ENCODE peak calls at places on chromosomes 5 and 9, in nine cellular contexts. V is lung, W is AG04450, Z is PC-9, U is left ventricle myocardium inferior, P is uterus, R is fibroblast of lung, I is foreskin keratinocyte, L is MM.1S. X is an unnamed sample.

GRCh38 chr9:22693151-22693550 is 246.5 kb downstream of the DMRTA1 start:
- DNase-seq in V (no peak), W (no peak), Z (no peak), U (no peak), P (no peak), R (peak), I (peak), L (no peak), X (no peak)

GRCh38 chr5:135242021-135242480 is 157.0 kb downstream of the MACROH2A1 start:
- DNase-seq in V (peak), W (no peak), Z (no peak), U (no peak), P (peak), R (peak), I (peak), L (no peak), X (no peak)

GRCh38 chr9:70746760-70747159 is 332.3 kb upstream of the KLF9 start:
- DNase-seq in V (no peak), W (no peak), Z (no peak), U (no peak), P (no peak), R (no peak), I (no peak), L (no peak), X (no peak)

GRCh38 chr5:41094871-41095270 is 23.7 kb upstream of the MROH2B start:
- DNase-seq in V (no peak), W (no peak), Z (peak), U (no peak), P (no peak), R (peak), I (peak), L (no peak), X (no peak)

GRCh38 chr9:128438343-128439109 is 17.3 kb upstream of the ODF2 start:
- DNase-seq in V (peak), W (peak), Z (peak), U (peak), P (peak), R (peak), I (peak), L (peak), X (peak)

GRCh38 chr9:33024966-33025571 is at the start of gene DNAJA1:
- DNase-seq in V (peak), W (peak), Z (peak), U (peak), P (peak), R (peak), I (peak), L (peak), X (peak)

GRCh38 chr5:9437741-9438240 is 108.1 kb downstream of the SEMA5A start:
- DNase-seq in V (no peak), W (no peak), Z (peak), U (no peak), P (peak), R (peak), I (peak), L (no peak), X (no peak)

GRCh38 chr9:130527651-130528310 is 51.6 kb upstream of the FUBP3 start:
- DNase-seq in V (no peak), W (no peak), Z (no peak), U (no peak), P (no peak), R (no peak), I (no peak), L (no peak), X (no peak)

GRCh38 chr5:36763454-36763853 is 113.1 kb upstream of the NIPBL start:
- DNase-seq in V (peak), W (no peak), Z (no peak), U (no peak), P (no peak), R (peak), I (no peak), L (no peak), X (no peak)

GRCh38 chr5:9340095-9340494 is 205.8 kb downstream of the SEMA5A start:
- DNase-seq in V (no peak), W (no peak), Z (no peak), U (peak), P (no peak), R (peak), I (no peak), L (no peak), X (no peak)

GRCh38 chr5:174900176-174900692 is 175.9 kb downstream of the MSX2 start:
- DNase-seq in V (no peak), W (no peak), Z (no peak), U (no peak), P (no peak), R (no peak), I (peak), L (no peak), X (no peak)

GRCh38 chr9:34986541-34987047 is 3.0 kb upstream of the DNAJB5 start:
- DNase-seq in V (no peak), W (no peak), Z (no peak), U (peak), P (no peak), R (peak), I (peak), L (no peak), X (no peak)

GRCh38 chr5:157867736-157868135 is 8.8 kb upstream of the CLINT1 start:
- DNase-seq in V (no peak), W (no peak), Z (no peak), U (no peak), P (no peak), R (no peak), I (no peak), L (no peak), X (no peak)

GRCh38 chr5:141811287-141812155 is 66.7 kb downstream of the PCDH1 start:
- DNase-seq in V (no peak), W (no peak), Z (no peak), U (no peak), P (no peak), R (no peak), I (no peak), L (peak), X (no peak)

GRCh38 chr5:128681096-128681495 is 143.1 kb upstream of the FBN2 start:
- DNase-seq in V (no peak), W (no peak), Z (no peak), U (no peak), P (no peak), R (peak), I (no peak), L (no peak), X (no peak)

GRCh38 chr5:36366883-36367282 is 65.2 kb upstream of the RANBP3L start:
- DNase-seq in V (no peak), W (no peak), Z (peak), U (no peak), P (no peak), R (peak), I (no peak), L (no peak), X (no peak)

GRCh38 chr5:177457239-177458121 is 10.9 kb downstream of the PRR7 start:
- DNase-seq in V (peak), W (peak), Z (peak), U (peak), P (peak), R (peak), I (peak), L (peak), X (no peak)

GRCh38 chr5:33011803-33012202 is 300.7 kb downstream of the NPR3 start:
- DNase-seq in V (no peak), W (no peak), Z (no peak), U (no peak), P (no peak), R (no peak), I (no peak), L (no peak), X (no peak)

GRCh38 chr5:88954511-88954910 is 71.5 kb upstream of the MEF2C start:
- DNase-seq in V (no peak), W (no peak), Z (no peak), U (no peak), P (no peak), R (peak), I (no peak), L (no peak), X (no peak)

DNA sequence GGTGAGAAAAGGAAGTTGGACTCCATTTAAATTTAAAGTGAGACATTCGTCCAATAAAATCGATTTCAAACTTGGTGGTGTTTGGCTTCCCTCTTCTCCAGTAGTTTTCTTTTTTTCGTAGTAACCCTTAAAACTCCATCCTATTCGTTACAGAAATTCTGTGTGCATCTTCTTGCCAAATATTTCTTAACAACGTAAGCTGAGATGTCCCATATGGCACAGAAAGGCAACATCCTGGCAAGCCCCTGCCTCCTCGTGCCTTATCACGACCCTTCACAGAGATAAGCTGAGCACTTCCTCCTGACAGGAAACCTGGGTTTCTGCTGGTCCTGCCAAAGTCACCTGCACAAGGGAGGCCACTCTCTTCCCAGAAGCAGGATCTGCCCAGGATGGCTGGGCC is 11.8 kb upstream of the ADAMTS2 start:
- DNase-seq in V (no peak), W (no peak), Z (no peak), U (no peak), P (no peak), R (no peak), I (no peak), L (no peak), X (no peak)
- H3K27ac ChIP-seq in V (no peak), W (no peak), Z (no peak), U (peak), P (no peak), R (no peak), I (no peak), L (no peak), X (peak)

DNA sequence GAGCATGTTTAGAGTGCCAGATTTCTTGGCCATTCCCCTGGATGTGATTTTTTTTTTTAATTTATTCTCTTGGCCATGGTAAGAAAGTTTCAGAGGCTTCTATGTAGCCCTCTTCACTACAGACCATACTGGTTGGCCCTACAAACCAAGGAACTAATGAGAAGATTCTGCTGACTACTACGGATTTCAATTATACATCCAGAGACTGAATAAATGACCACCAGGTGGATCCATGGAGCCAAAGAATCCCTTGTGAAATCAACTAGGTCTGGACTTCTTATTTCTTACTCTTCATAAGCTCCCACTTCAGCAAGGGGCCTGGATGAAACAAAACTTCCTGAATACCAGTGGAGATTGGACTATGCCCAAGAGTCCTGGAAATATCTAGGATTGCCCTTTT is 27.6 kb downstream of the ZNF622 start:
- DNase-seq in V (no peak), W (no peak), Z (no peak), U (no peak), P (no peak), R (no peak), I (no peak), L (no peak), X (no peak)
- TF ChIP-seq CTCF in V (no peak), W (peak), Z (peak), U (peak), P (no peak), R (no peak), I (peak), L (peak), X (no peak)

DNA sequence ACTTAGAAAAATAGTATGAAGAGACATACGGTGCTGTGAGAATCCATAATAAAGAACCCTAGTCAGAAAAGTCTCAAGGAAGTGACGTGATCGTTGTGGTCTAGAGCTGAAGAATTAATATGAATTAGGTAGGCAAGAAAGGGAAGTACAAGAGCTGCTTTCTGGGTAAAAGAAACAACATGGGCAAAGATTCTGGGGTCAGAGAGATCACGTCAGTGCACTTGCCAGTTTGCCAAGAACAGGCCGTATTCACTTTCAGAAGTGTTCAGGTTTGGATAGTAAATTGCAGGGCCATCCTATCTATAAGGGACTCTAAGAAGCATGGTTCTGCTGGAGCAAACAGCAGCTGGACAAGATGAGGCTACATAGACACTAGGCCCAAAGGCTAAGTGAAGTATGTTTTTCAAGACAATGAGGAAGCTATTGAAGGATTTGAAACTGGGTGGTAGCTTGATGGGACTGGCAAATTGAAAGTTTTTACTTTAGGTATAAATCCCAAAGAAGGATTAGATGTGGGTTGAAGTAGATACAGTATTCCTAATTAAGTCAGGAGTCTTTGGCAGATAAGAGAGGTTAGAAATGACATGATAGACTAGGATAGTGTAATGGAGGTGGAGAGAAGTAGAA is 4.8 kb upstream of the CHD1 start:
- DNase-seq in V (no peak), W (no peak), Z (no peak), U (no peak), P (no peak), R (no peak), I (no peak), L (no peak), X (no peak)
- H3K27ac ChIP-seq in V (no peak), W (no peak), Z (no peak), U (peak), P (no peak), R (no peak), I (no peak), L (peak), X (peak)

DNA sequence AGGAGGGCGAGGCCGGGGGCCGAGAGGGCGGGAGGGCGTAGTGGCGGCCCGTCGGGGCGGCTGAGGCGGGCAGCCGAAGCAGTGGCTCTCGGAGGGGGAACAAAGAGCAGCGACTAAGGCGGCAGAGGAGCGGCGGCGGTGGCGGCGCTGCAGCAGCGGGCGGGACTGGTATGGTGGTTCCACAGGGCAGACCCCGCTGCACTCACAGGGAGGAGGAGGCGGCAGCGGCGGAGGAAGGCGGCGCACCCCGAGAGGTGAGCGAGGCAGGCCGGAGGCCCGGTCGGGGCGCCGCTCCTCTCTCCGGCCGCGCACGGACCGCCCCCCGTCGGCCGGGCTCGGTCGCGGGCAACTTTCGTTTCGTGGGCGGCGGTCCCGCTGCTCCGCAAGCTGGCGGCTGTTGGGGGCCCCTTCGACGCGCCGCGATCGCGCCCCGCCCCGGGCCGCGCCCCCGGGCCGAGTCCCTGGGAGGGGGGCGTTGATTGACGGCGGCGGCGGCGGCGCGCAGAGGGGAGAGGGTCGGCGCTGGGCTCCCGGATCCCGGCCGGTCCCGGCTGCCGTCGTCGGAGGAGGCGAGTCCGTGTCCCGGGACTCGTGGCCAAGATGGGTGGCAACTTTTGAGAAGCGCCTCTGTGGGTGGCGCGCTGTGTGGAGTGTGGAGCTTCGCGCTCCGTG is 467 bp downstream of the CNOT6 start:
- DNase-seq in V (peak), W (no peak), Z (no peak), U (peak), P (peak), R (peak), I (no peak), L (peak), X (peak)
- TF ChIP-seq CTCF in V (no peak), W (no peak), Z (no peak), U (no peak), P (no peak), R (no peak), I (peak), L (no peak), X (no peak)

GRCh38 chr5:173655196-173655797 is 38.8 kb upstream of the BOD1 start:
- DNase-seq in V (no peak), W (no peak), Z (no peak), U (no peak), P (no peak), R (no peak), I (peak), L (no peak), X (no peak)
- H3K27ac ChIP-seq in V (no peak), W (no peak), Z (no peak), U (no peak), P (no peak), R (no peak), I (no peak), L (no peak), X (no peak)

GRCh38 chr9:110746211-110746930 is 77.8 kb downstream of the MUSK start:
- DNase-seq in V (no peak), W (no peak), Z (no peak), U (no peak), P (no peak), R (no peak), I (no peak), L (no peak), X (no peak)
- TF ChIP-seq CTCF in V (no peak), W (no peak), Z (no peak), U (no peak), P (no peak), R (no peak), I (no peak), L (no peak), X (no peak)

DNA sequence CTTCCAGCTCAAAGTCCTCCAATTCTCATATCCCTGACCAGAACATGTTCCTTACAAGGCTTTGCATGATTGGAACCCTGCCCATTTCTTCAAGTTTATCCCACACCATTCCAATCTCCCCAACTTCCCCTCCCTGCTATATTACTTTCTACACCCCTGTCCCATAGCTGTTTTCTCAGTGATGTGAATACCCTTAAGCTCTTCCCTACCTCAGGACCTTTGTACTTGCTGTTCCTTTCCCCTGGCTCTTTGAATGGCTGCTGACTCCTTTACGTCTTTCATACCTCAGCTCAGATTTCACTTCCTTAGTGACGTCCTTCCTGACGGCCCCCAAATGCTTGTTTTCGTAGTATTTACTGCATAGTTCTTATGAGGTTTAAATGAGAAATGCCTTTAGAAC is 166.2 kb upstream of the ZNF462 start:
- DNase-seq in V (no peak), W (no peak), Z (no peak), U (no peak), P (no peak), R (no peak), I (no peak), L (no peak), X (no peak)
- H3K27ac ChIP-seq in V (no peak), W (no peak), Z (no peak), U (no peak), P (no peak), R (no peak), I (no peak), L (no peak), X (no peak)

X was measured in heart left ventricle.